ENCODE peak calls at places on chromosomes 4 and X, in four cellular contexts. I is fibroblast of villous mesenchyme, E is brain microvascular endothelial cell, C is kidney. T is an unnamed sample.

GRCh38 chrX:2147928-2148327 is 352.8 kb downstream of the DHRSX start:
- DNase-seq in E (no peak), C (no peak), I (no peak), T (no peak)

GRCh38 chr4:10773656-10774055 is 89.1 kb upstream of the CLNK start:
- DNase-seq in E (no peak), C (no peak), I (no peak), T (no peak)

GRCh38 chrX:152037183-152037582 is 62.7 kb upstream of the GABRE start:
- DNase-seq in E (no peak), I (no peak), C (no peak), T (no peak)

GRCh38 chr4:36187723-36188333 is 56.5 kb downstream of the ARAP2 start:
- DNase-seq in E (peak; percentile 4), C (no peak), I (peak; percentile 24), T (no peak)

GRCh38 chr4:10180927-10181744 is 64.5 kb upstream of the WDR1 start:
- DNase-seq in E (peak; percentile 83), I (no peak), C (no peak), T (no peak)

GRCh38 chrX:129540725-129541184 is 696 bp downstream of the OCRL start:
- DNase-seq in E (no peak), C (peak; percentile 55), I (peak; percentile 28), T (no peak)

GRCh38 chrX:53088136-53088974 is 5.6 kb upstream of the KANTR start:
- DNase-seq in E (peak; percentile 73), I (peak; percentile 74), C (peak; percentile 92), T (no peak)

GRCh38 chrX:43718546-43718945 is 62.4 kb downstream of the MAOA start:
- DNase-seq in C (no peak), I (no peak), E (no peak), T (no peak)

GRCh38 chr4:176467011-176467410 is 147.2 kb downstream of the SPCS3 start:
- DNase-seq in I (no peak), C (no peak), E (no peak), T (peak; percentile 11)

GRCh38 chr4:37719021-37719420 is 32.8 kb upstream of the RELL1 start:
- DNase-seq in E (no peak), I (no peak), C (no peak), T (no peak)

GRCh38 chrX:39310925-39311324 is 509.7 kb downstream of the MID1IP1 start:
- DNase-seq in I (no peak), E (no peak), C (no peak), T (no peak)

GRCh38 chr4:146488495-146489174 is 33.1 kb downstream of the SLC10A7 start:
- DNase-seq in I (no peak), C (no peak), E (peak; percentile 32), T (no peak)

GRCh38 chr4:74541611-74542177 is 96.8 kb downstream of the AREG start:
- DNase-seq in C (no peak), E (no peak), I (no peak), T (no peak)

GRCh38 chr4:107219681-107220080 is 183.6 kb upstream of the DKK2 start:
- DNase-seq in E (peak; percentile 27), I (no peak), C (no peak), T (no peak)

GRCh38 chrX:13933851-13934250 is 95.8 kb downstream of the GEMIN8 start:
- DNase-seq in C (no peak), E (no peak), I (peak; percentile 65), T (no peak)

GRCh38 chr4:31100551-31100950 is 380.4 kb downstream of the PCDH7 start:
- DNase-seq in E (no peak), I (peak; percentile 33), C (no peak), T (no peak)

GRCh38 chr4:111919666-111920065 is 225.6 kb upstream of the FAM241A start:
- DNase-seq in I (no peak), E (no peak), C (no peak), T (no peak)

GRCh38 chr4:52966781-52967180 is 104.7 kb downstream of the RASL11B start:
- DNase-seq in E (no peak), I (no peak), C (no peak), T (no peak)

GRCh38 chr4:143358923-143359694 is 22.4 kb downstream of the GAB1 start:
- DNase-seq in C (peak; percentile 77), E (peak; percentile 65), I (peak; percentile 92), T (no peak)

GRCh38 chr4:88928852-88929251 is 128.1 kb downstream of the FAM13A start:
- DNase-seq in E (peak; percentile 14), C (no peak), I (no peak), T (no peak)

DNA sequence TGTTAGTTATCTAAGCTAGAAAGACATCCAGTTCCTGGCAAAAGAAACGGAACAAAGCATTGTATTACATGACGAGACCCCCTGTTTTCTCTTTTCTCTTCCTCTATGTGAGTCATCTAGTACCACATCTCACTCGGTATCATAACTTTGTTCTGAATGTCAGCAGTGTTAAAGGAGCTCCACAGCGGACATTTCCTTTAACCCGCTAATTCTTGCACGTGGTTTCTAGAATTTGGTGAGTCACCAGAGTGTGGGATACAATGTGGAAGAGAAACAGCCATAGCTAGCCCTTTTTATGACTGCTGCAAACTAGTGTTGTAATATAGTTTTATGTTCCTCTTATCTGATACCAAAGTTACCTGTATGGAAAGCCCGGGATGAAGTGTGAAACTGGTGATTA is 243.7 kb downstream of the TENM3 start:
- DNase-seq in C (no peak), E (peak; percentile 2), I (no peak), T (no peak)
- TF ChIP-seq CTCF in C (no peak), E (no peak), I (no peak), T (no peak)

DNA sequence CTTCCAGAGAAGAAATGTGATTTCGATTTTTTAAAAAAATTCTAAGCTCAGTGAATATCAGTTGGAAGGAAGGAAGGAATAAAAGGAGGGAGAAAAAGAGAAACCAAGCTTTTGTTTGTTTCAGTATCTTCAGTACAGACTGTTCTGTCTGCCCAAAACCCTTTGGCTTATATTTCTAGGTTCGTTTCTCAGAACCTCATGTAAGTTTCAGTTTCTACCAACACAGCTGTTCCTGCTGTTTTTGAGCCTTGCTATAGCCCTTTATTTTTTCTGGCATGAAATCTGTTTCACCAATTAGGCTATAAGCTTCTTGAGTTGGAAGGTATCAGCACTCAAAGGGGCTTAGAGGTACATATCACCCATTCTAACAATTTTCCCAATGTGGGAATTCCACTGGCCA is 157.9 kb downstream of the GBA3 start:
- DNase-seq in I (no peak), C (no peak), E (no peak), T (no peak)
- H3K4me3 ChIP-seq in I (no peak overlapping the region), C (no peak overlapping the region), E (no peak overlapping the region), T (no peak overlapping the region)

GRCh38 chrX:77114501-77114900 is 332.7 kb upstream of the FGF16 start:
- DNase-seq in I (no peak), E (no peak), C (no peak), T (no peak)
- TF ChIP-seq CTCF in I (no peak), E (no peak), C (no peak), T (no peak)

DNA sequence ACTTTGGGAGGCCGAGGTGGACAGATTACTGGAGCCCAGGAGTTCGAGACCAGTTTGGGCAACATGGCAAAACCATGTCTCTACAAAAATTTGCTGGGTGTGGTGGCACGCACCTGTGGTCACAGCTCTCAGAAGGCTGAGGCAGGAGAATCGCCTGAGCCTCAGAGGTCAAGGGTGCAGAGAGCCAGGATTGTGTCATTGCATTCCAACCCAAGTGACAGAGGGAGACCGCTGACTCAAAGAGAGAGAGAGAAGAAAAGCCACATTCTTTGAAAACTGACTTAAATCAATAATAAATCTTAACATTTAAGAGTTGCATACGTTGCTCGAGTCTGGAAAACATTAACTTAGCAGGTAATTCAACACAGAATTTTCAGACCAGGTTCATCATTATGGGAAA is 68.5 kb upstream of the RBPJ start:
- DNase-seq in C (no peak), I (no peak), E (peak; percentile 37), T (no peak)
- H3K4me3 ChIP-seq in C (no peak overlapping the region), I (no peak overlapping the region), E (no peak overlapping the region), T (no peak overlapping the region)

GRCh38 chrX:110401142-110401541 is 42.5 kb downstream of the RTL9 start:
- DNase-seq in I (no peak), C (no peak), E (no peak), T (no peak)
- TF ChIP-seq CTCF in I (no peak), C (no peak), E (peak; percentile 19), T (no peak)

DNA sequence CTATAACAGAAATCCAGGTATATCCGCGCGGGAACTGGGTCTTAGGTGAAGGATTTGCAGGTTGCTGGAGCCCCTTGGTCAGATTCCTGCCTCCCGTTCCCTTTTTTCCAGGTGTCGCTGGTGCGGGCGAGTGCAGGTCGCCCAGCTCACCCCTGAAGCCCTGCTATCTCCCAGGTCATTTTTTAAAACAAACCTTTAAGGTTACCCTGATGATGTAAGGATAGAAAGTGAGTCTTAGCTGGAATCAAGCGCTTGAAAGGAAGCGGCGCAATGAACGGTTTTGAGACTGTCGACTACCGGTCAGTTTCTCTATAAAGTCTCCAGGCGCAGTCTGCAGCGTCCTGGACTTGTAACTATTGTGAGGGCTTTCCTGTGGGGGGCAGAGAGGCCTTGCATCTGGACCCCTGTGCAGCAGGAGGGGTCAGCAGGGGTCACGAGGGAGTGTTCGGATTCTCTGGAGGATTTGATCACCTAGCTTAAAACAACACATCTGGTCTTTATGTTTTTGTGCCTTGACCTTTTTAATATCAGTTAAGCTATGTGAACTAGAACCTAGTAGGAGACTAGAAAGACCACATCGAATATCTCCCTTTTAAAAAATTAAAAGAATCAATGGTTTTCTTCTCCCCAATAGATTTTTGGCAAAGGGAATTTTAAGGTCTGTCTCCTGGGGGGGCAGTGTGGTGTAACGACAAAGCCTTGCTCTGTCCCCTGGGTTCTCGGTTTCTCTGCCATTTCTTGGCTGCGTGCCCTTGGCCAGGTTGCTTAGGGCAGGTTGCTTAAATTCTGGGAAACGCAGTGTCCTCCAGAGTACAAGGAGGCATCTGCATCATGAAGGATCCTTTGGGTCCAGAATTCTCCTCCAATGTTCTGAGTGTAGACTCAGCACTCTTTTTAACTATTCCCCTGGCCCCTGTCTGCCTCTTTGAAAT is 1.7 kb downstream of the KIT start:
- DNase-seq in I (no peak), C (no peak), E (peak; percentile 33), T (no peak)
- H3K4me3 ChIP-seq in I (peak overlapping the region; percentile 54), C (peak overlapping the region; percentile 64), E (peak overlapping the region; percentile 70), T (no peak overlapping the region)

GRCh38 chrX:132958086-132958703 is at the start of gene HS6ST2:
- DNase-seq in E (no peak), C (peak; percentile 67), I (no peak), T (no peak)
- TF ChIP-seq CTCF in E (no peak), C (no peak), I (no peak), T (no peak)

GRCh38 chr4:85477538-85477937 is 2.6 kb downstream of the ARHGAP24 start:
- DNase-seq in C (no peak), E (no peak), I (peak; percentile 53), T (no peak)
- H3K4me3 ChIP-seq in C (no peak overlapping the region), E (no peak overlapping the region), I (peak overlapping the region; percentile 85), T (no peak overlapping the region)

GRCh38 chr4:151430737-151431457 is 21.9 kb downstream of the FHIP1A start:
- DNase-seq in C (no peak), E (no peak), I (no peak), T (no peak)
- TF ChIP-seq CTCF in C (no peak), E (no peak), I (no peak), T (no peak)

DNA sequence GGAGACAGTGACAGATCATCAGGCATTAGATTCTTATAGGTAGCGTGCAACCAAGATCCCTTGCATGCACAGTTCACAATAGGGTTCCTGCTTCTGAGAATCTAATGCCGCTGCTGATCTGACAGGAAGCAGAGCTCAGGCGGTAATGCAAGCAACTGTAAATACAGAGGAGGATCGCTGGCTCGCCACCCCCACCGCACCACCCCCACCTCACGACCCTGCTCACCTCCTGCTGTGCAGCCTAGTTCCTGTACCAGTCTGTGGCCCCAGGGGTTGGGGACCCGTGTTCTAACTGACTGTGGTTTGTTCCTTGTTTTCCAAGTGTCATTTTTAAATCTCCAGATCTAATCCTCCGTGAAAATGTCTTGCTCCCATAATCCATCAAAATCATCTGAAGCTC is 89.0 kb upstream of the MAPK10 start:
- DNase-seq in I (no peak), C (no peak), E (no peak), T (no peak)
- H3K4me3 ChIP-seq in I (no peak overlapping the region), C (no peak overlapping the region), E (peak overlapping the region; percentile 41), T (no peak overlapping the region)